ENCODE peak calls at places on chromosome 4, in four cellular contexts. Q is BJ, H is choroid plexus epithelial cell, F is GM23338. I is an unnamed sample.

GRCh38 chr4:71406459-71406963 is 67.7 kb downstream of the SLC4A4 start:
- DNase-seq in F (no peak), Q (no peak), H (no peak), I (no peak)

GRCh38 chr4:94032754-94033153 is 174.9 kb upstream of the SMARCAD1 start:
- DNase-seq in F (peak), H (peak), Q (no peak), I (no peak)

GRCh38 chr4:58514299-58514698 is 1404.1 kb upstream of the IGFBP7 start:
- DNase-seq in Q (no peak), H (no peak), F (peak), I (no peak)

GRCh38 chr4:121551271-121551670 is 145.5 kb downstream of the ANXA5 start:
- DNase-seq in Q (no peak), F (no peak), H (no peak), I (no peak)

GRCh38 chr4:73707269-73707875 is 33.0 kb upstream of the CXCL8 start:
- DNase-seq in Q (no peak), H (no peak), F (no peak), I (no peak)

GRCh38 chr4:115361781-115362180 is 248.4 kb upstream of the NDST4 start:
- DNase-seq in Q (no peak), H (peak), F (no peak), I (no peak)

GRCh38 chr4:140252144-140252741 is 98.3 kb upstream of the MAML3 start:
- DNase-seq in F (peak), Q (no peak), H (peak), I (no peak)

GRCh38 chr4:14180166-14180565 is 552.6 kb upstream of the BOD1L1 start:
- DNase-seq in F (no peak), Q (no peak), H (no peak), I (no peak)

GRCh38 chr4:189202869-189203271 is 737.8 kb upstream of the FRG1 start:
- DNase-seq in H (peak), Q (no peak), F (peak), I (peak)

GRCh38 chr4:164068392-164068791 is 573.9 kb downstream of the TMA16 start:
- DNase-seq in Q (no peak), H (no peak), F (no peak), I (no peak)

GRCh38 chr4:1883583-1883982 is 12.4 kb downstream of the NSD2 start:
- DNase-seq in H (no peak), Q (no peak), F (no peak), I (no peak)

GRCh38 chr4:85929926-85930325 is 429.9 kb downstream of the MAPK10 start:
- DNase-seq in H (no peak), Q (no peak), F (peak), I (no peak)
- H3K4me3 ChIP-seq in H (no peak), Q (no peak), F (peak), I (no peak)

GRCh38 chr4:6343950-6344408 is 74.3 kb downstream of the WFS1 start:
- DNase-seq in F (no peak), Q (no peak), H (peak), I (peak)
- TF ChIP-seq CTCF in F (peak), Q (no peak), H (no peak), I (no peak)

GRCh38 chr4:57193164-57193810 is 83.1 kb upstream of the IGFBP7 start:
- DNase-seq in F (no peak), Q (no peak), H (no peak), I (no peak)

GRCh38 chr4:57191523-57192034 is 81.4 kb upstream of the IGFBP7 start:
- DNase-seq in H (peak), F (peak), Q (no peak), I (no peak)

GRCh38 chr4:57195622-57196021 is 85.4 kb upstream of the IGFBP7 start:
- DNase-seq in H (no peak), F (no peak), Q (no peak), I (no peak)

GRCh38 chr4:57190651-57191481 is 80.7 kb upstream of the IGFBP7 start:
- DNase-seq in Q (no peak), H (peak), F (peak), I (no peak)

GRCh38 chr4:57193996-57194675 is 84.0 kb upstream of the IGFBP7 start:
- DNase-seq in F (peak), H (no peak), Q (no peak), I (no peak)
- H3K4me3 ChIP-seq in F (peak), H (peak), Q (no peak), I (no peak)

GRCh38 chr4:125243835-125244397 is 70.8 kb upstream of the FAT4 start:
- DNase-seq in F (peak), Q (no peak), H (peak), I (no peak)

DNA sequence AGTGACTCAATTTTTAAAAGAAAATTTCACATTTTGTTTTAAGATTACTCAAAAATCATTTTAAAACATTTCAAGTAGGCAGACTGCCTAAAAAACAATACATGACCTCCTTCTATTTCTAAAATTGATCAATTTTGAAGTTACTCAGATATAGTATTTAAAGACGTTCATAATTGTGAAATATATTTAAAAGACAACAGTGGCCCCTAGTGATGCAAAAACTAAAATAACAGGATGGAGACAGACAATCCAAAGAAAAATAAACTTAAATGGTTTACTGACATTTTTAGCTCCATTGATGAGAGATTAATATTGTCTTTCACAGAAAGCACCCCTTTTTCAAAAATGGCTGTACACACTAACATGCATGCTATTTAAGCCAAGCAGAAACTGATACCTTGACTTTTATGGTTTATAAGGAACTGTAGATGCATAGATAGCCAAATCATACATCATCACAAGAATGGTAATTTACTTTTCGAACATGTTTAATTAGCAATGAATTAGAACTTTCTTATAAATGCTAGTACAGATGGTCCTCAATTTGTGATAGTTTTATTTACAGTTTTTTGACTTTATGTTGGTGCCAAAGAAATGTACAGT is 69.8 kb upstream of the FAT4 start:
- DNase-seq in F (peak), H (peak), Q (no peak), I (no peak)
- TF ChIP-seq CTCF in F (peak), H (peak), Q (peak), I (no peak)

DNA sequence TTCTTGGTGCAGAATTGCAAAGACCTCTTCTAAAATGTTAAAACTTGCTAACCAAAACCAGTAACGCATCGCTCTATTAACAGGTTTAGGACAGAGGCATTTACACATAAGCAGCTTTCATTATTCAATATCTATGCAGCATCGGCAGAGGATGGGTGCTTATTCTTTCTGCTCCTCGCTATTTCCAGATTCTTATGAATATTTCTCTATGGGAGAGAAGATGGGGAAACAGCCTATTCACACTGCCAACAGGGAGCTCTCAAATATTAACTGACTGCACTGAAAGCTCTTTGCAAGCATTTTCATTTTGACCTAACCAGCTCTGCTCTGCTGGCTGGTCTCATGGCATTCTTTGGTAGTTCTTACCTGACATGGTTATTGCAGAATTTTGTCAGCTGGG is 30.3 kb downstream of the ATP8A1 start:
- DNase-seq in Q (no peak), F (no peak), H (no peak), I (no peak)
- H3K4me3 ChIP-seq in Q (no peak), F (no peak), H (no peak), I (no peak)

GRCh38 chr4:64911846-64912245 is 502.6 kb upstream of the TECRL start:
- DNase-seq in F (peak), Q (no peak), H (no peak), I (no peak)
- TF ChIP-seq CTCF in F (peak), Q (no peak), H (no peak), I (no peak)

DNA sequence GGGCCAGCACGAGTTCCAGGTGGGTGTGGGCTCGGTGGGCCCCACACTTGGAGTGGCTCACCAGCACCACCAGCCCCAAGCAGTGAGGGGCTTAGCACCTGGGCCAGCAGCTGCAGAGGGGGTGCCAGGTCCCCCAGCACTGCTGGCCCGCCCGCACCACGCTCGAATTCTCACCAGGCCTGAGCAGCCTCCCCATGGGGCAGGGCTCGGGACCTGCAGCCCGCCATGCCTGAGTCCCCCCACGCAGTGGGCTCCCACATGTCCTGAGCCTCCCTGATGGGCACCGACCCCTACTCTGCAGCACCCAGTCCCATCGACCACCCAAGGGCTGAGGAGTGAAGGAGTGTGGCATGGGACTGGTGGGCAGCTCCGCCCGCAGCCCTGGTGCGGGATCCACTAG is 593.4 kb downstream of the GABRG1 start:
- DNase-seq in F (no peak), Q (no peak), H (no peak), I (no peak)
- H3K4me3 ChIP-seq in F (no peak), Q (no peak), H (no peak), I (no peak)